ENCODE peak calls at places on chromosomes 12 and 14, in five cellular contexts. One of them, this sample, is unnamed.

GRCh38 chr14:41144370-41144769 is 462.3 kb upstream of the LRFN5 start:
- DNase-seq in HCT116: no peak
- DNase-seq in testis: no peak
- DNase-seq in ovary: no peak
- DNase-seq in H1: no peak
- DNase-seq in this sample: no peak

GRCh38 chr12:108381793-108382436 is 42.8 kb upstream of the CMKLR1 start:
- DNase-seq in HCT116: no peak
- DNase-seq in testis: peak
- DNase-seq in ovary: no peak
- DNase-seq in H1: peak
- DNase-seq in this sample: no peak

GRCh38 chr14:65840118-65840751 is 427.7 kb downstream of the FUT8 start:
- DNase-seq in HCT116: no peak
- DNase-seq in testis: no peak
- DNase-seq in ovary: no peak
- DNase-seq in H1: no peak
- DNase-seq in this sample: no peak

GRCh38 chr12:132687211-132688164 is at the start of the genes POLE and PXMP2:
- DNase-seq in HCT116: peak
- DNase-seq in testis: peak
- DNase-seq in ovary: peak
- DNase-seq in H1: peak
- DNase-seq in this sample: peak

GRCh38 chr14:83071888-83072501 is 1538.3 kb upstream of the SEL1L start:
- DNase-seq in HCT116: no peak
- DNase-seq in testis: no peak
- DNase-seq in ovary: no peak
- DNase-seq in H1: no peak
- DNase-seq in this sample: no peak

GRCh38 chr14:30607156-30607780 is 14.9 kb upstream of the SCFD1 start:
- DNase-seq in HCT116: no peak
- DNase-seq in testis: no peak
- DNase-seq in ovary: no peak
- DNase-seq in H1: no peak
- DNase-seq in this sample: no peak

GRCh38 chr14:91252901-91253794 is 8.6 kb upstream of the GPR68 start:
- DNase-seq in HCT116: no peak
- DNase-seq in testis: peak
- DNase-seq in ovary: peak
- DNase-seq in H1: peak
- DNase-seq in this sample: no peak

GRCh38 chr12:62332598-62332997 is 72.4 kb downstream of the USP15 start:
- DNase-seq in HCT116: no peak
- DNase-seq in testis: no peak
- DNase-seq in ovary: no peak
- DNase-seq in H1: no peak
- DNase-seq in this sample: no peak

GRCh38 chr14:103155013-103155412 is 31.8 kb downstream of the TNFAIP2 start:
- DNase-seq in HCT116: peak
- DNase-seq in testis: peak
- DNase-seq in ovary: no peak
- DNase-seq in H1: no peak
- DNase-seq in this sample: peak

GRCh38 chr14:55074662-55075061 is 23.2 kb downstream of the MAPK1IP1L start:
- DNase-seq in HCT116: no peak
- DNase-seq in testis: peak
- DNase-seq in ovary: no peak
- DNase-seq in H1: peak
- DNase-seq in this sample: no peak

GRCh38 chr14:51677276-51677675 is 25.6 kb downstream of the FRMD6 start:
- DNase-seq in HCT116: no peak
- DNase-seq in testis: no peak
- DNase-seq in ovary: no peak
- DNase-seq in H1: no peak
- DNase-seq in this sample: no peak

GRCh38 chr12:67986632-67987031 is 2.6 kb upstream of the IFNG-AS1 start:
- DNase-seq in HCT116: no peak
- DNase-seq in testis: no peak
- DNase-seq in ovary: no peak
- DNase-seq in H1: no peak
- DNase-seq in this sample: no peak

GRCh38 chr14:31420013-31420318 is 384 bp downstream of the HEATR5A start:
- DNase-seq in HCT116: no peak
- DNase-seq in testis: peak
- DNase-seq in ovary: peak
- DNase-seq in H1: peak
- DNase-seq in this sample: peak

GRCh38 chr12:9319842-9320173 is 111.6 kb upstream of the PZP start:
- DNase-seq in HCT116: no peak
- DNase-seq in testis: no peak
- DNase-seq in ovary: no peak
- DNase-seq in H1: no peak
- DNase-seq in this sample: no peak

GRCh38 chr12:107565551-107565950 is 120.0 kb upstream of the PWP1 start:
- DNase-seq in HCT116: no peak
- DNase-seq in testis: no peak
- DNase-seq in ovary: no peak
- DNase-seq in H1: no peak
- DNase-seq in this sample: no peak

GRCh38 chr12:82383930-82384513 is 25.7 kb downstream of the METTL25 start:
- DNase-seq in HCT116: no peak
- DNase-seq in testis: no peak
- DNase-seq in ovary: no peak
- DNase-seq in H1: no peak
- DNase-seq in this sample: no peak

GRCh38 chr12:52871291-52871961 is 22.6 kb upstream of the KRT78 start:
- DNase-seq in HCT116: no peak
- DNase-seq in testis: no peak
- DNase-seq in ovary: peak
- DNase-seq in H1: no peak
- DNase-seq in this sample: peak

GRCh38 chr14:65258391-65258790 is 154.1 kb upstream of the FUT8 start:
- DNase-seq in HCT116: peak
- DNase-seq in testis: no peak
- DNase-seq in ovary: no peak
- DNase-seq in H1: no peak
- DNase-seq in this sample: no peak

GRCh38 chr12:49974231-49974675 is 1.5 kb downstream of the AQP6 start:
- DNase-seq in HCT116: no peak
- DNase-seq in testis: peak
- DNase-seq in ovary: peak
- DNase-seq in H1: peak
- DNase-seq in this sample: no peak

GRCh38 chr12:79016181-79016580 is 151.6 kb downstream of the SYT1 start:
- DNase-seq in HCT116: no peak
- DNase-seq in testis: no peak
- DNase-seq in ovary: no peak
- DNase-seq in H1: no peak
- DNase-seq in this sample: no peak

GRCh38 chr14:85731198-85731597 is 201.3 kb downstream of the FLRT2 start:
- DNase-seq in HCT116: no peak
- DNase-seq in testis: no peak
- DNase-seq in ovary: no peak
- DNase-seq in H1: no peak
- DNase-seq in this sample: no peak

GRCh38 chr12:130846386-130846785 is 7.3 kb upstream of the STX2 start:
- DNase-seq in HCT116: no peak
- DNase-seq in testis: no peak
- DNase-seq in ovary: no peak
- DNase-seq in H1: no peak
- DNase-seq in this sample: no peak

GRCh38 chr12:12398026-12398859 is 41.4 kb downstream of the BORCS5 start:
- DNase-seq in HCT116: no peak
- DNase-seq in testis: peak
- DNase-seq in ovary: peak
- DNase-seq in H1: no peak
- DNase-seq in this sample: peak

GRCh38 chr12:27824126-27824842 is 44.2 kb upstream of the MANSC4 start:
- DNase-seq in HCT116: no peak
- DNase-seq in testis: no peak
- DNase-seq in ovary: no peak
- DNase-seq in H1: no peak
- DNase-seq in this sample: no peak

GRCh38 chr12:50017047-50017446 is 8.2 kb downstream of the RACGAP1 start:
- DNase-seq in HCT116: no peak
- DNase-seq in testis: peak
- DNase-seq in ovary: peak
- DNase-seq in H1: no peak
- DNase-seq in this sample: no peak

DNA sequence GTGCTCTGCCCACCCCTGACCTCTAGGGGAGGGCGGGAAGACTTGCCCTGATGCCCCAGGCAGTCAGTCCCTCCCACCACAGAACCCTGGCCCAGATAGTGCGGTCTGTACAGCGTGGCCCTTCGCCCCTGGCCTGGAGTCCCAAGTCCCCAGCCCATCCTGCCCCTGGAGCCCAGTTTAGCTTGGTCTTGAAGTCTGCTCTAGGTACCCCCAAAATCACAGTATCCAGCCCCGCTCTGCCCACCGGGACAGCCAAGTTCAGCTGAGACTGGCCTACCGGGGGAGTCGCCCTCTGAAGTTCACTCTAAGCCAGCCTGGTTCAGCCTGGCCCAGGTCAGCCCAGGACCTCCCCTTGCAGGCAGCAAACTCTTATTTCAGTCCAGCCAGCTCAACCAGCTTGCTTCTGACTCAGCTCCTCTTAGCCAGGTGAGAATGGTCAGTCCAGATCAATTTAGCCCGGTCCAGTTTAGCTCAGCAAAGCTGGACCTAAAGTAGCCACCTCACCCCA is 75.9 kb downstream of the TMEM121 start:
- DNase-seq in HCT116: no peak
- DNase-seq in testis: no peak
- DNase-seq in ovary: no peak
- DNase-seq in H1: no peak
- DNase-seq in this sample: no peak
- TF ChIP-seq POLR2A in HCT116: no peak
- TF ChIP-seq POLR2A in testis: no peak
- TF ChIP-seq POLR2A in ovary: no peak
- TF ChIP-seq POLR2A in H1: no peak
- TF ChIP-seq POLR2A in this sample: no peak

DNA sequence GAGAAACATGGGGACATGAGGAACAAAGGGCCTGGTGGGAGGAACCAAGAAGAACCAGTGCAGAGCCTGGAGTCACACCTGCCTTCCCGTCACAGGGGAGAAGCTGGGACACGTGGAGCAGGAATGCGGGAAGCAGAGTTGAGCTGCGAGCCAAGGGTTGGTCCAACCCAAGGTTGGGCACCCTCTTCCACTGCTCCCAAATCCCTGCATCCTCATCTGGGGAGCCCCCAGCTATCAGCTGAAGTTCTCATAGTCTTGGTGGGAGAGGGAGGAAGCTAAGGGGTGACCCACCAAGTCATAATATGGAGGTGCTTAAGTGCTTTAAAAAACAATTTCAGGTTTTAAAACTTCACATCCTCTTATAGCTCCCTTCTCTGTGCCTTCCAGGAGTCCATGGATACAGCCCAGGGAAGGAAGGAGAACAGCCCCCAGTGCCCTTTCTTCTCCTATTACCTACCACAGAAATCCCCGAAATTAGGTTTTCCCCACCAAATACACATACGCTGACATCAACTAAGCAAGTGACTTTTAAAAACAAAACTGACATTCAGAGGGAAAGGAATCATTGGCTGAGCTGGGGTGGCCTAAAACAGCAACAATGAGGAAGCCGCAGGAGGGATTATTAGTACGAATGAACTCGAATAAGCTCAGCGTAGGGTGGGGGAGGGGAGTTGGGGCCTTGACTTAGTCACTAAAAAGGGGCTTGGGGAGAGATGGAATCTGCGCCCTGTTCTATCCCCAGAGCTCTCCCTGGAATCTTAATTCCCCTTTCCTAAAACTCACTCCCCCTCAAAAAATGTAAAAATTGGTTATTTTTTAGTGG is 4.5 kb downstream of the MYL6 start:
- DNase-seq in HCT116: no peak
- DNase-seq in testis: no peak
- DNase-seq in ovary: no peak
- DNase-seq in H1: no peak
- DNase-seq in this sample: no peak
- TF ChIP-seq POLR2A in HCT116: no peak
- TF ChIP-seq POLR2A in testis: no peak
- TF ChIP-seq POLR2A in ovary: no peak
- TF ChIP-seq POLR2A in H1: peak
- TF ChIP-seq POLR2A in this sample: no peak

DNA sequence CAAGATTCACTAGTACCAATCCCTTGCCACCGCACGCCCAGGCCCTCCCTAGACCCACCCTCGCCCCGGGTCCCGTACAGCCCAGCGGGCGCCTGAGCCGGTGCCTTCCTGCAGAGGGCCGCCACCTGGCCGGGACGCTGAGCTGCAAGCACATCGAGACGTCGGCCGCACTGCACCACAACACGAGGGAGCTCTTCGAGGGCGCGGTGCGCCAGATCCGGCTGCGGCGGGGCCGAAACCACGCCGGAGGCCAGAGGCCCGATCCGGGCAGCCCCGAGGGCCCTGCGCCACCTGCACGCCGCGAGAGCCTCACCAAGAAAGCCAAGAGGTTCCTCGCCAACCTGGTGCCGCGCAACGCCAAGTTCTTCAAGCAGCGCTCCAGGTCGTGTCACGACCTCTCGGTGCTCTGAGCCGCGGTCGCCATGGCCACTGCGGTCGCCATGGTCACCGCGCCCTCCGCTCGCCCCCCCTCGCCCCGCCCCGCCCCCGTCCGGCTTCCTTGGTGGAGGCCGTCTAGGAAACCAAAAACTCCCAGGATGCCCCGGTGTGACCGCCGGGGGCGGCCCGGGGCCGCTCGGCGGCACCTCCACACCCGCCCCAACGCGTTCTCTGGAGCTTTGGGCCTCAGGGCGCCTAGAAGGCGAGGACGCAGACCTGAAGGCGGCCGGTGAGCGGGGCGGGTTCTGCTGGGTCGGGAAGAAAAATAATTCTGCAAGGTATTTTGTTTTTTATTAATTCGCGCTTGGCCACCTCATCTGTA is 3.7 kb downstream of the REM2 start:
- DNase-seq in HCT116: peak
- DNase-seq in testis: peak
- DNase-seq in ovary: peak
- DNase-seq in H1: peak
- DNase-seq in this sample: no peak
- TF ChIP-seq POLR2A in HCT116: peak
- TF ChIP-seq POLR2A in testis: no peak
- TF ChIP-seq POLR2A in ovary: peak
- TF ChIP-seq POLR2A in H1: peak
- TF ChIP-seq POLR2A in this sample: no peak

GRCh38 chr12:113980054-113980453 is 13.9 kb upstream of the RBM19 start:
- DNase-seq in HCT116: no peak
- DNase-seq in testis: no peak
- DNase-seq in ovary: no peak
- DNase-seq in H1: no peak
- DNase-seq in this sample: no peak

GRCh38 chr12:113983777-113984448 is 17.8 kb upstream of the RBM19 start:
- DNase-seq in HCT116: no peak
- DNase-seq in testis: no peak
- DNase-seq in ovary: no peak
- DNase-seq in H1: no peak
- DNase-seq in this sample: no peak

GRCh38 chr12:113981876-113982275 is 15.8 kb upstream of the RBM19 start:
- DNase-seq in HCT116: no peak
- DNase-seq in testis: no peak
- DNase-seq in ovary: no peak
- DNase-seq in H1: no peak
- DNase-seq in this sample: no peak

GRCh38 chr12:113978080-113978479 is 12.0 kb upstream of the RBM19 start:
- DNase-seq in HCT116: no peak
- DNase-seq in testis: no peak
- DNase-seq in ovary: no peak
- DNase-seq in H1: no peak
- DNase-seq in this sample: no peak

GRCh38 chr12:113980537-113981337 is 14.6 kb upstream of the RBM19 start:
- DNase-seq in HCT116: peak
- DNase-seq in testis: peak
- DNase-seq in ovary: no peak
- DNase-seq in H1: peak
- DNase-seq in this sample: peak
- TF ChIP-seq POLR2A in HCT116: no peak
- TF ChIP-seq POLR2A in testis: no peak
- TF ChIP-seq POLR2A in ovary: no peak
- TF ChIP-seq POLR2A in H1: no peak
- TF ChIP-seq POLR2A in this sample: no peak